ENCODE peak calls at places on chromosomes 2 and 18, in six cellular contexts. Z is activated naive CD4-positive, alpha-beta T cell treated with Interleukin-2 at 50 U/mL for 16 hours; E is IMR-90; G is AG08396; J is T1000; B is HuH-7.5. K is an unnamed sample.

GRCh38 chr2:17851731-17852585 is 26.5 kb upstream of the KCNS3 start:
- DNase-seq in Z (no peak), E (peak; percentile 69), G (peak; percentile 75), J (peak; percentile 43), B (no peak), K (peak; percentile 32)

GRCh38 chr2:2158915-2159314 is 172.2 kb downstream of the MYT1L start:
- DNase-seq in Z (no peak), E (no peak), G (no peak), J (no peak), B (no peak), K (no peak)

GRCh38 chr2:203867561-203868200 is at the start of gene CTLA4:
- DNase-seq in Z (peak; percentile 28), E (no peak), G (no peak), J (no peak), B (no peak), K (no peak)

GRCh38 chr2:169895294-169895985 is 68.2 kb downstream of the UBR3 start:
- DNase-seq in Z (no peak), E (peak; percentile 52), G (peak; percentile 15), J (no peak), B (no peak), K (no peak)

GRCh38 chr18:31436825-31437224 is 10.7 kb upstream of the DSG3 start:
- DNase-seq in Z (no peak), E (no peak), G (no peak), J (no peak), B (no peak), K (no peak)

GRCh38 chr18:59084286-59084779 is 55.4 kb upstream of the SEC11C start:
- DNase-seq in Z (peak; percentile 67), E (peak; percentile 76), G (peak; percentile 79), J (no peak), B (peak; percentile 22), K (peak; percentile 93)

GRCh38 chr2:62065243-62065642 is 130.7 kb upstream of the B3GNT2 start:
- DNase-seq in Z (no peak), E (no peak), G (no peak), J (no peak), B (no peak), K (no peak)

GRCh38 chr2:195563857-195564512 is 93.0 kb upstream of the SLC39A10 start:
- DNase-seq in Z (peak; percentile 47), E (peak; percentile 90), G (peak; percentile 63), J (no peak), B (no peak), K (no peak)

GRCh38 chr18:5057348-5058012 is 139.6 kb downstream of the AKAIN1 start:
- DNase-seq in Z (peak; percentile 37), E (peak; percentile 31), G (peak; percentile 35), J (no peak), B (peak; percentile 42), K (peak; percentile 37)

GRCh38 chr2:11128258-11128951 is 26.9 kb upstream of the SLC66A3 start:
- DNase-seq in Z (no peak), E (peak; percentile 76), G (peak; percentile 51), J (no peak), B (no peak), K (no peak)

GRCh38 chr2:32864337-32864736 is 82.4 kb upstream of the LTBP1 start:
- DNase-seq in Z (no peak), E (peak; percentile 72), G (peak; percentile 33), J (no peak), B (no peak), K (no peak)

GRCh38 chr2:105783151-105783738 is 38.5 kb downstream of the NCK2 start:
- DNase-seq in Z (no peak), E (no peak), G (no peak), J (no peak), B (no peak), K (no peak)

GRCh38 chr2:217902281-217903141 is 100.3 kb downstream of the TNS1 start:
- DNase-seq in Z (no peak), E (peak; percentile 88), G (peak; percentile 66), J (no peak), B (peak; percentile 92), K (no peak)

GRCh38 chr18:49645836-49646235 is 84.0 kb downstream of the LIPG start:
- DNase-seq in Z (no peak), E (peak; percentile 43), G (peak; percentile 63), J (no peak), B (no peak), K (no peak)

GRCh38 chr2:120914839-120915521 is 179.3 kb downstream of the GLI2 start:
- DNase-seq in Z (no peak), E (peak; percentile 94), G (peak; percentile 91), J (no peak), B (no peak), K (no peak)

GRCh38 chr2:186862869-186863709 is 14.1 kb upstream of the ZSWIM2 start:
- DNase-seq in Z (no peak), E (peak; percentile 35), G (peak; percentile 16), J (no peak), B (no peak), K (peak; percentile 50)

GRCh38 chr18:59881728-59882685 is 17.8 kb upstream of the PMAIP1 start:
- DNase-seq in Z (peak; percentile 12), E (peak; percentile 67), G (no peak), J (no peak), B (no peak), K (no peak)

GRCh38 chr2:90207454-90208058 is 1516.1 kb downstream of the RPIA start:
- DNase-seq in Z (no peak), E (no peak), G (peak; percentile 2), J (no peak), B (no peak), K (peak; percentile 6)

GRCh38 chr18:40056085-40056484 is 1898.9 kb upstream of the PIK3C3 start:
- DNase-seq in Z (no peak), E (no peak), G (no peak), J (no peak), B (no peak), K (no peak)

GRCh38 chr2:217186152-217186551 is 326.3 kb upstream of the TNP1 start:
- DNase-seq in Z (no peak), E (no peak), G (no peak), J (no peak), B (no peak), K (no peak)

GRCh38 chr2:73821227-73821626 is 7.5 kb upstream of the STAMBP start:
- DNase-seq in Z (peak; percentile 11), E (no peak), G (no peak), J (no peak), B (no peak), K (no peak)

GRCh38 chr2:20542761-20543578 is 96.1 kb downstream of the RHOB start:
- DNase-seq in Z (no peak), E (no peak), G (no peak), J (no peak), B (no peak), K (no peak)

GRCh38 chr2:137383391-137383790 is 580.9 kb upstream of the HNMT start:
- DNase-seq in Z (no peak), E (no peak), G (no peak), J (no peak), B (no peak), K (no peak)

GRCh38 chr2:229836847-229837246 is 85.0 kb downstream of the TRIP12 start:
- DNase-seq in Z (no peak), E (no peak), G (no peak), J (no peak), B (no peak), K (no peak)

K was measured in NCI-H1105 treated with DMSO at 0.1 percent for 48 hours.